ENCODE peak calls at places on chromosomes 3 and 15, in eight cellular contexts. One of them, this sample, is unnamed.

GRCh38 chr3:64684715-64685261 is 3.0 kb downstream of the ADAMTS9 start:
- DNase-seq in kidney: peak
- DNase-seq in foreskin melanocyte: peak
- DNase-seq in H9: peak
- DNase-seq in stimulated activated CD4-positive, alpha-beta T cell treated with anti-CD3 and anti-CD28 coated beads, TNF-alpha, amount 100 ng/mL, for 1 hour: no peak
- DNase-seq in right cardiac atrium: peak
- DNase-seq in AG10803: peak
- DNase-seq in NCI-H1417: no peak
- DNase-seq in this sample: peak

GRCh38 chr3:69120879-69121464 is 1.4 kb downstream of the LMOD3 start:
- DNase-seq in kidney: no peak
- DNase-seq in foreskin melanocyte: peak
- DNase-seq in H9: peak
- DNase-seq in stimulated activated CD4-positive, alpha-beta T cell treated with anti-CD3 and anti-CD28 coated beads, TNF-alpha, amount 100 ng/mL, for 1 hour: peak
- DNase-seq in right cardiac atrium: peak
- DNase-seq in AG10803: peak
- DNase-seq in NCI-H1417: peak
- DNase-seq in this sample: peak

GRCh38 chr15:69537085-69537484 is 84.5 kb downstream of the RPLP1 start:
- DNase-seq in kidney: no peak
- DNase-seq in foreskin melanocyte: no peak
- DNase-seq in H9: peak
- DNase-seq in stimulated activated CD4-positive, alpha-beta T cell treated with anti-CD3 and anti-CD28 coated beads, TNF-alpha, amount 100 ng/mL, for 1 hour: no peak
- DNase-seq in right cardiac atrium: no peak
- DNase-seq in AG10803: no peak
- DNase-seq in NCI-H1417: no peak
- DNase-seq in this sample: no peak

GRCh38 chr3:113021471-113021870 is 30.7 kb downstream of the GTPBP8 start:
- DNase-seq in kidney: no peak
- DNase-seq in foreskin melanocyte: no peak
- DNase-seq in H9: no peak
- DNase-seq in stimulated activated CD4-positive, alpha-beta T cell treated with anti-CD3 and anti-CD28 coated beads, TNF-alpha, amount 100 ng/mL, for 1 hour: no peak
- DNase-seq in right cardiac atrium: no peak
- DNase-seq in AG10803: no peak
- DNase-seq in NCI-H1417: no peak
- DNase-seq in this sample: no peak

GRCh38 chr15:68223171-68223570 is 6.4 kb downstream of the CLN6 start:
- DNase-seq in kidney: peak
- DNase-seq in foreskin melanocyte: no peak
- DNase-seq in H9: no peak
- DNase-seq in stimulated activated CD4-positive, alpha-beta T cell treated with anti-CD3 and anti-CD28 coated beads, TNF-alpha, amount 100 ng/mL, for 1 hour: no peak
- DNase-seq in right cardiac atrium: no peak
- DNase-seq in AG10803: no peak
- DNase-seq in NCI-H1417: no peak
- DNase-seq in this sample: no peak

GRCh38 chr3:133374706-133375105 is 25.1 kb upstream of the BFSP2 start:
- DNase-seq in kidney: no peak
- DNase-seq in foreskin melanocyte: peak
- DNase-seq in H9: peak
- DNase-seq in stimulated activated CD4-positive, alpha-beta T cell treated with anti-CD3 and anti-CD28 coated beads, TNF-alpha, amount 100 ng/mL, for 1 hour: no peak
- DNase-seq in right cardiac atrium: no peak
- DNase-seq in AG10803: no peak
- DNase-seq in NCI-H1417: peak
- DNase-seq in this sample: no peak

GRCh38 chr3:127384717-127385539 is 97.1 kb upstream of the PRR20G start:
- DNase-seq in kidney: peak
- DNase-seq in foreskin melanocyte: no peak
- DNase-seq in H9: no peak
- DNase-seq in stimulated activated CD4-positive, alpha-beta T cell treated with anti-CD3 and anti-CD28 coated beads, TNF-alpha, amount 100 ng/mL, for 1 hour: no peak
- DNase-seq in right cardiac atrium: no peak
- DNase-seq in AG10803: no peak
- DNase-seq in NCI-H1417: no peak
- DNase-seq in this sample: no peak

GRCh38 chr3:195075941-195076875 is 194.8 kb downstream of the XXYLT1 start:
- DNase-seq in kidney: peak
- DNase-seq in foreskin melanocyte: no peak
- DNase-seq in H9: no peak
- DNase-seq in stimulated activated CD4-positive, alpha-beta T cell treated with anti-CD3 and anti-CD28 coated beads, TNF-alpha, amount 100 ng/mL, for 1 hour: no peak
- DNase-seq in right cardiac atrium: peak
- DNase-seq in AG10803: peak
- DNase-seq in NCI-H1417: no peak
- DNase-seq in this sample: peak

GRCh38 chr3:154972951-154973350 is 107.2 kb upstream of the MME start:
- DNase-seq in kidney: no peak
- DNase-seq in foreskin melanocyte: no peak
- DNase-seq in H9: no peak
- DNase-seq in stimulated activated CD4-positive, alpha-beta T cell treated with anti-CD3 and anti-CD28 coated beads, TNF-alpha, amount 100 ng/mL, for 1 hour: no peak
- DNase-seq in right cardiac atrium: no peak
- DNase-seq in AG10803: peak
- DNase-seq in NCI-H1417: no peak
- DNase-seq in this sample: no peak

GRCh38 chr3:193548406-193548805 is 6.3 kb downstream of the ATP13A4 start:
- DNase-seq in kidney: no peak
- DNase-seq in foreskin melanocyte: peak
- DNase-seq in H9: no peak
- DNase-seq in stimulated activated CD4-positive, alpha-beta T cell treated with anti-CD3 and anti-CD28 coated beads, TNF-alpha, amount 100 ng/mL, for 1 hour: no peak
- DNase-seq in right cardiac atrium: no peak
- DNase-seq in AG10803: no peak
- DNase-seq in NCI-H1417: no peak
- DNase-seq in this sample: no peak

GRCh38 chr3:18201315-18201714 is 223.8 kb downstream of the SATB1 start:
- DNase-seq in kidney: no peak
- DNase-seq in foreskin melanocyte: no peak
- DNase-seq in H9: no peak
- DNase-seq in stimulated activated CD4-positive, alpha-beta T cell treated with anti-CD3 and anti-CD28 coated beads, TNF-alpha, amount 100 ng/mL, for 1 hour: no peak
- DNase-seq in right cardiac atrium: no peak
- DNase-seq in AG10803: no peak
- DNase-seq in NCI-H1417: no peak
- DNase-seq in this sample: no peak

GRCh38 chr3:52705688-52706686 is at the start of the genes GLT8D1 and SPCS1:
- DNase-seq in kidney: peak
- DNase-seq in foreskin melanocyte: peak
- DNase-seq in H9: peak
- DNase-seq in stimulated activated CD4-positive, alpha-beta T cell treated with anti-CD3 and anti-CD28 coated beads, TNF-alpha, amount 100 ng/mL, for 1 hour: peak
- DNase-seq in right cardiac atrium: peak
- DNase-seq in AG10803: peak
- DNase-seq in NCI-H1417: peak
- DNase-seq in this sample: peak

GRCh38 chr15:64373360-64373759 is 7.9 kb downstream of the PCLAF start:
- DNase-seq in kidney: no peak
- DNase-seq in foreskin melanocyte: no peak
- DNase-seq in H9: no peak
- DNase-seq in stimulated activated CD4-positive, alpha-beta T cell treated with anti-CD3 and anti-CD28 coated beads, TNF-alpha, amount 100 ng/mL, for 1 hour: no peak
- DNase-seq in right cardiac atrium: no peak
- DNase-seq in AG10803: no peak
- DNase-seq in NCI-H1417: no peak
- DNase-seq in this sample: no peak

GRCh38 chr15:78988361-78988911 is 43.6 kb upstream of the CTSH start:
- DNase-seq in kidney: peak
- DNase-seq in foreskin melanocyte: peak
- DNase-seq in H9: no peak
- DNase-seq in stimulated activated CD4-positive, alpha-beta T cell treated with anti-CD3 and anti-CD28 coated beads, TNF-alpha, amount 100 ng/mL, for 1 hour: no peak
- DNase-seq in right cardiac atrium: peak
- DNase-seq in AG10803: peak
- DNase-seq in NCI-H1417: no peak
- DNase-seq in this sample: peak

GRCh38 chr15:100333236-100333635 is 8.5 kb downstream of the ADAMTS17 start:
- DNase-seq in kidney: no peak
- DNase-seq in foreskin melanocyte: no peak
- DNase-seq in H9: no peak
- DNase-seq in stimulated activated CD4-positive, alpha-beta T cell treated with anti-CD3 and anti-CD28 coated beads, TNF-alpha, amount 100 ng/mL, for 1 hour: no peak
- DNase-seq in right cardiac atrium: no peak
- DNase-seq in AG10803: no peak
- DNase-seq in NCI-H1417: no peak
- DNase-seq in this sample: no peak

GRCh38 chr3:108055931-108056330 is 34.9 kb downstream of the CD47 start:
- DNase-seq in kidney: no peak
- DNase-seq in foreskin melanocyte: no peak
- DNase-seq in H9: no peak
- DNase-seq in stimulated activated CD4-positive, alpha-beta T cell treated with anti-CD3 and anti-CD28 coated beads, TNF-alpha, amount 100 ng/mL, for 1 hour: no peak
- DNase-seq in right cardiac atrium: no peak
- DNase-seq in AG10803: no peak
- DNase-seq in NCI-H1417: no peak
- DNase-seq in this sample: no peak

GRCh38 chr3:42960781-42961180 is 18.3 kb upstream of the GASK1A start:
- DNase-seq in kidney: no peak
- DNase-seq in foreskin melanocyte: no peak
- DNase-seq in H9: no peak
- DNase-seq in stimulated activated CD4-positive, alpha-beta T cell treated with anti-CD3 and anti-CD28 coated beads, TNF-alpha, amount 100 ng/mL, for 1 hour: no peak
- DNase-seq in right cardiac atrium: no peak
- DNase-seq in AG10803: no peak
- DNase-seq in NCI-H1417: no peak
- DNase-seq in this sample: no peak

GRCh38 chr15:100665570-100665969 is 63.2 kb downstream of the ASB7 start:
- DNase-seq in kidney: no peak
- DNase-seq in foreskin melanocyte: no peak
- DNase-seq in H9: no peak
- DNase-seq in stimulated activated CD4-positive, alpha-beta T cell treated with anti-CD3 and anti-CD28 coated beads, TNF-alpha, amount 100 ng/mL, for 1 hour: no peak
- DNase-seq in right cardiac atrium: no peak
- DNase-seq in AG10803: no peak
- DNase-seq in NCI-H1417: no peak
- DNase-seq in this sample: peak

GRCh38 chr3:167102071-167102470 is 278.0 kb downstream of the ZBBX start:
- DNase-seq in kidney: no peak
- DNase-seq in foreskin melanocyte: no peak
- DNase-seq in H9: peak
- DNase-seq in stimulated activated CD4-positive, alpha-beta T cell treated with anti-CD3 and anti-CD28 coated beads, TNF-alpha, amount 100 ng/mL, for 1 hour: no peak
- DNase-seq in right cardiac atrium: no peak
- DNase-seq in AG10803: no peak
- DNase-seq in NCI-H1417: no peak
- DNase-seq in this sample: no peak

GRCh38 chr15:26970712-26971210 is at the start of gene GABRG3:
- DNase-seq in kidney: no peak
- DNase-seq in foreskin melanocyte: no peak
- DNase-seq in H9: peak
- DNase-seq in stimulated activated CD4-positive, alpha-beta T cell treated with anti-CD3 and anti-CD28 coated beads, TNF-alpha, amount 100 ng/mL, for 1 hour: no peak
- DNase-seq in right cardiac atrium: peak
- DNase-seq in AG10803: no peak
- DNase-seq in NCI-H1417: peak
- DNase-seq in this sample: no peak

GRCh38 chr3:130892759-130893239 is 1.1 kb upstream of the ATP2C1 start:
- DNase-seq in kidney: no peak
- DNase-seq in foreskin melanocyte: peak
- DNase-seq in H9: peak
- DNase-seq in stimulated activated CD4-positive, alpha-beta T cell treated with anti-CD3 and anti-CD28 coated beads, TNF-alpha, amount 100 ng/mL, for 1 hour: peak
- DNase-seq in right cardiac atrium: peak
- DNase-seq in AG10803: peak
- DNase-seq in NCI-H1417: peak
- DNase-seq in this sample: peak

GRCh38 chr3:141575879-141576743 is 89.3 kb downstream of the RASA2 start:
- DNase-seq in kidney: peak
- DNase-seq in foreskin melanocyte: no peak
- DNase-seq in H9: no peak
- DNase-seq in stimulated activated CD4-positive, alpha-beta T cell treated with anti-CD3 and anti-CD28 coated beads, TNF-alpha, amount 100 ng/mL, for 1 hour: no peak
- DNase-seq in right cardiac atrium: no peak
- DNase-seq in AG10803: peak
- DNase-seq in NCI-H1417: no peak
- DNase-seq in this sample: peak

GRCh38 chr3:99118381-99118780 is 216.9 kb upstream of the DCBLD2 start:
- DNase-seq in kidney: no peak
- DNase-seq in foreskin melanocyte: no peak
- DNase-seq in H9: no peak
- DNase-seq in stimulated activated CD4-positive, alpha-beta T cell treated with anti-CD3 and anti-CD28 coated beads, TNF-alpha, amount 100 ng/mL, for 1 hour: no peak
- DNase-seq in right cardiac atrium: no peak
- DNase-seq in AG10803: peak
- DNase-seq in NCI-H1417: no peak
- DNase-seq in this sample: peak

GRCh38 chr3:129992781-129993180 is 18.3 kb downstream of the TRH start:
- DNase-seq in kidney: no peak
- DNase-seq in foreskin melanocyte: no peak
- DNase-seq in H9: peak
- DNase-seq in stimulated activated CD4-positive, alpha-beta T cell treated with anti-CD3 and anti-CD28 coated beads, TNF-alpha, amount 100 ng/mL, for 1 hour: no peak
- DNase-seq in right cardiac atrium: no peak
- DNase-seq in AG10803: no peak
- DNase-seq in NCI-H1417: peak
- DNase-seq in this sample: peak